ENCODE peak calls at places on chromosome 20, in seven cellular contexts. One of them, this sample, is unnamed.

GRCh38 chr20:8782804-8783203 is 286.1 kb upstream of the PLCB4 start:
- DNase-seq in tibial nerve: no peak
- DNase-seq in activated CD4-positive, alpha-beta T cell treated with anti-CD3 and anti-CD28 coated beads, Interleukin-2, amount 50 U/mL, for 1 hour: no peak
- DNase-seq in AG04449: peak
- DNase-seq in substantia nigra: no peak
- DNase-seq in ureter: no peak
- DNase-seq in ELR: no peak
- DNase-seq in this sample: no peak

GRCh38 chr20:59042151-59042795 is at the start of gene PRELID3B:
- DNase-seq in substantia nigra: no peak
- DNase-seq in ureter: no peak
- DNase-seq in AG04449: no peak
- DNase-seq in activated CD4-positive, alpha-beta T cell treated with anti-CD3 and anti-CD28 coated beads, Interleukin-2, amount 50 U/mL, for 1 hour: no peak
- DNase-seq in ELR: peak
- DNase-seq in tibial nerve: peak
- DNase-seq in this sample: peak

GRCh38 chr20:22921595-22922421 is 113.3 kb upstream of the SSTR4 start:
- DNase-seq in ureter: no peak
- DNase-seq in AG04449: peak
- DNase-seq in ELR: peak
- DNase-seq in substantia nigra: no peak
- DNase-seq in tibial nerve: no peak
- DNase-seq in activated CD4-positive, alpha-beta T cell treated with anti-CD3 and anti-CD28 coated beads, Interleukin-2, amount 50 U/mL, for 1 hour: no peak
- DNase-seq in this sample: no peak

GRCh38 chr20:12829121-12829520 is 179.7 kb upstream of the SPTLC3 start:
- DNase-seq in ELR: no peak
- DNase-seq in substantia nigra: no peak
- DNase-seq in ureter: no peak
- DNase-seq in tibial nerve: no peak
- DNase-seq in activated CD4-positive, alpha-beta T cell treated with anti-CD3 and anti-CD28 coated beads, Interleukin-2, amount 50 U/mL, for 1 hour: no peak
- DNase-seq in AG04449: no peak
- DNase-seq in this sample: no peak

GRCh38 chr20:59895908-59896307 is 37.5 kb downstream of the SYCP2 start:
- DNase-seq in AG04449: no peak
- DNase-seq in activated CD4-positive, alpha-beta T cell treated with anti-CD3 and anti-CD28 coated beads, Interleukin-2, amount 50 U/mL, for 1 hour: no peak
- DNase-seq in tibial nerve: no peak
- DNase-seq in ureter: no peak
- DNase-seq in ELR: no peak
- DNase-seq in substantia nigra: no peak
- DNase-seq in this sample: no peak

GRCh38 chr20:18645196-18645745 is 57.4 kb downstream of the DTD1 start:
- DNase-seq in tibial nerve: no peak
- DNase-seq in substantia nigra: no peak
- DNase-seq in AG04449: no peak
- DNase-seq in ELR: no peak
- DNase-seq in activated CD4-positive, alpha-beta T cell treated with anti-CD3 and anti-CD28 coated beads, Interleukin-2, amount 50 U/mL, for 1 hour: no peak
- DNase-seq in ureter: no peak
- DNase-seq in this sample: peak

GRCh38 chr20:31894980-31895675 is 24.7 kb downstream of the TTLL9 start:
- DNase-seq in ELR: peak
- DNase-seq in activated CD4-positive, alpha-beta T cell treated with anti-CD3 and anti-CD28 coated beads, Interleukin-2, amount 50 U/mL, for 1 hour: no peak
- DNase-seq in ureter: peak
- DNase-seq in AG04449: peak
- DNase-seq in tibial nerve: peak
- DNase-seq in substantia nigra: peak
- DNase-seq in this sample: peak

GRCh38 chr20:62666736-62667529 is 24.6 kb downstream of the SLCO4A1 start:
- DNase-seq in tibial nerve: peak
- DNase-seq in ureter: no peak
- DNase-seq in substantia nigra: peak
- DNase-seq in ELR: peak
- DNase-seq in AG04449: no peak
- DNase-seq in activated CD4-positive, alpha-beta T cell treated with anti-CD3 and anti-CD28 coated beads, Interleukin-2, amount 50 U/mL, for 1 hour: no peak
- DNase-seq in this sample: no peak

GRCh38 chr20:58109126-58109880 is 119.2 kb downstream of the ANKRD60 start:
- DNase-seq in AG04449: no peak
- DNase-seq in tibial nerve: no peak
- DNase-seq in substantia nigra: no peak
- DNase-seq in ELR: peak
- DNase-seq in activated CD4-positive, alpha-beta T cell treated with anti-CD3 and anti-CD28 coated beads, Interleukin-2, amount 50 U/mL, for 1 hour: no peak
- DNase-seq in ureter: no peak
- DNase-seq in this sample: no peak

GRCh38 chr20:58666702-58667101 is 15.6 kb downstream of the STX16 start:
- DNase-seq in activated CD4-positive, alpha-beta T cell treated with anti-CD3 and anti-CD28 coated beads, Interleukin-2, amount 50 U/mL, for 1 hour: no peak
- DNase-seq in ELR: no peak
- DNase-seq in substantia nigra: no peak
- DNase-seq in tibial nerve: no peak
- DNase-seq in ureter: no peak
- DNase-seq in AG04449: no peak
- DNase-seq in this sample: no peak

This sample was measured in GM23338.